ENCODE peak calls at places on chromosomes 7 and 10, in ten cellular contexts. V is A549, K is spleen, C is lower leg skin, X is epithelial cell of proximal tubule, B is right lobe of liver, J is GM23338, L is colonic mucosa, S is PC-9, N is transverse colon. Z is an unnamed sample.

GRCh38 chr7:87966271-87966670 is 32.2 kb downstream of the ADAM22 start:
- DNase-seq in V (no peak), K (no peak), C (no peak), X (no peak), B (no peak), J (no peak), L (no peak), S (no peak), N (no peak), Z (no peak)

GRCh38 chr10:133009218-133009954 is 67.0 kb upstream of the CFAP46 start:
- DNase-seq in V (peak), K (peak), C (peak), X (no peak), B (peak), J (no peak), L (peak), S (peak), N (peak), Z (no peak)

GRCh38 chr10:132353456-132354355 is 21.7 kb downstream of the LRRC27 start:
- DNase-seq in V (no peak), K (peak), C (no peak), X (no peak), B (no peak), J (no peak), L (no peak), S (no peak), N (no peak), Z (no peak)

GRCh38 chr7:135414850-135415439 is 95.0 kb downstream of the CNOT4 start:
- DNase-seq in V (peak), K (no peak), C (no peak), X (peak), B (no peak), J (peak), L (peak), S (peak), N (no peak), Z (peak)

GRCh38 chr7:104271948-104272347 is 56.5 kb upstream of the LHFPL3 start:
- DNase-seq in V (no peak), K (no peak), C (no peak), X (no peak), B (no peak), J (no peak), L (no peak), S (no peak), N (no peak), Z (no peak)

GRCh38 chr10:133030791-133031190 is 56.9 kb upstream of the ADGRA1 start:
- DNase-seq in V (no peak), K (no peak), C (no peak), X (no peak), B (no peak), J (peak), L (no peak), S (peak), N (no peak), Z (no peak)

GRCh38 chr7:130021105-130021834 is 29.9 kb downstream of the ZC3HC1 start:
- DNase-seq in V (no peak), K (no peak), C (no peak), X (no peak), B (no peak), J (no peak), L (no peak), S (no peak), N (no peak), Z (no peak)

GRCh38 chr7:83150310-83150709 is 12.4 kb downstream of the PCLO start:
- DNase-seq in V (peak), K (no peak), C (no peak), X (no peak), B (no peak), J (no peak), L (no peak), S (no peak), N (no peak), Z (no peak)

GRCh38 chr10:103598654-103599115 is 105.2 kb downstream of the NEURL1 start:
- DNase-seq in V (peak), K (no peak), C (no peak), X (no peak), B (no peak), J (peak), L (peak), S (peak), N (peak), Z (no peak)

GRCh38 chr10:78774999-78775711 is 293.6 kb upstream of the ZMIZ1 start:
- DNase-seq in V (no peak), K (no peak), C (peak), X (no peak), B (peak), J (no peak), L (no peak), S (peak), N (no peak), Z (no peak)

GRCh38 chr7:45347804-45348203 is 190.2 kb downstream of the RAMP3 start:
- DNase-seq in V (peak), K (no peak), C (no peak), X (no peak), B (no peak), J (no peak), L (no peak), S (peak), N (no peak), Z (no peak)

GRCh38 chr7:597348-598178 is 77.9 kb upstream of the PDGFA start:
- DNase-seq in V (no peak), K (peak), C (no peak), X (no peak), B (no peak), J (no peak), L (no peak), S (no peak), N (no peak), Z (no peak)

GRCh38 chr10:79047875-79048638 is 20.7 kb upstream of the ZMIZ1 start:
- DNase-seq in V (no peak), K (peak), C (peak), X (no peak), B (peak), J (no peak), L (peak), S (no peak), N (no peak), Z (no peak)

GRCh38 chr10:116978906-116979305 is 26.1 kb downstream of the SHTN1 start:
- DNase-seq in V (no peak), K (no peak), C (no peak), X (no peak), B (no peak), J (no peak), L (no peak), S (no peak), N (no peak), Z (no peak)
- TF ChIP-seq CTCF in V (no peak), K (no peak), C (no peak), X (no peak), B (no peak), J (no peak), L (no peak), S (no peak), N (no peak), Z (no peak)

GRCh38 chr10:70352401-70353097 is 29.9 kb downstream of the LRRC20 start:
- DNase-seq in V (no peak), K (peak), C (no peak), X (no peak), B (no peak), J (no peak), L (no peak), S (no peak), N (no peak), Z (no peak)

GRCh38 chr10:70354566-70355233 is 27.7 kb downstream of the LRRC20 start:
- DNase-seq in V (no peak), K (peak), C (no peak), X (no peak), B (no peak), J (no peak), L (no peak), S (no peak), N (no peak), Z (no peak)

GRCh38 chr10:70354100-70354499 is 28.3 kb downstream of the LRRC20 start:
- DNase-seq in V (no peak), K (peak), C (no peak), X (no peak), B (no peak), J (no peak), L (no peak), S (no peak), N (no peak), Z (no peak)

GRCh38 chr10:70357447-70358035 is 24.9 kb downstream of the LRRC20 start:
- DNase-seq in V (no peak), K (peak), C (no peak), X (no peak), B (no peak), J (no peak), L (no peak), S (no peak), N (no peak), Z (no peak)

DNA sequence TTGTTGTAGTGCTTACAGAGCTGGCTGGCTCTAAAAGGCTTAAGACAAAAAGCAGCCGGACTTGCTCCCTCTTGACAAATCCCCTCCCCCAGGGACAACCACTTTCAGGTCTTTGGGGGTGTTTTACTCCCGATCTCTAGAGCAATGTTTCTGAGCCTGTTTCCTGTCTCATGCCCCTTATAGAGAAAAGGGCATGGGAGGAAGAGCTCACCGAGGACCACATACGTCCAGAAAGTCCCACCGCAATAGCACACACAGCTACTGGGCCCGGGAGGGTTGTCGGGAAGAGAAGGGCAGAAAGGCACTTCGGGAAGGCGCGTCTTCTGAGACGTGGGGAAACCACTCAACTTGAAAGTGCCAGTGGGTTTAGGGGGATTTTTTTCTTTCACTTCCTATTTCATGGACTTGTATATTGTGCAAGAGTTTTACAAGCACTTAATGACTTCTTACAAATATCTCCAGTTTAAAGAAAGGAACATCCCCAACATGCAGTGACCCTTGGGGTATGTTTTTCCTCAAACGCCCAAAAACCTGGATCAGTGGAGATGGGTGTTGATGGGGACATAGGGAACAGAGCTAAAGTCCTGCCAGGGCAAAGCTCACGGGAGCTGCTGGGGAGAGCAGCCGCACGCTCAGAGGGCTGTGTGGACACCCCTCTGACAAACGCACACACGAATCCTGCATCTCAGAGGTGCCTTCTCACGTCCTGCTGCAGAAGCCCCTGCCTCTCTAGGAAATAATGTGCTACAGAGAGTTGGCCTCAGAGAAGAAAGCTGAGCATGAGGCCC is 27.0 kb downstream of the LRRC20 start:
- DNase-seq in V (no peak), K (peak), C (no peak), X (no peak), B (no peak), J (no peak), L (no peak), S (no peak), N (peak), Z (no peak)
- H3K4me3 ChIP-seq in V (no peak), K (peak), C (no peak), X (no peak), B (no peak), J (no peak), L (no peak), S (no peak), N (no peak), Z (no peak)

GRCh38 chr10:69883256-69883655 is 81.5 kb downstream of the COL13A1 start:
- DNase-seq in V (peak), K (no peak), C (no peak), X (no peak), B (peak), J (peak), L (peak), S (peak), N (peak), Z (no peak)
- TF ChIP-seq CTCF in V (no peak), K (no peak), C (no peak), X (peak), B (peak), J (peak), L (peak), S (peak), N (peak), Z (peak)

GRCh38 chr10:46031648-46032532 is 1.5 kb upstream of the NCOA4 start:
- DNase-seq in V (no peak), K (no peak), C (no peak), X (no peak), B (peak), J (no peak), L (no peak), S (no peak), N (no peak), Z (no peak)
- H3K4me3 ChIP-seq in V (no peak), K (no peak), C (no peak), X (no peak), B (no peak), J (no peak), L (no peak), S (no peak), N (no peak), Z (no peak)

DNA sequence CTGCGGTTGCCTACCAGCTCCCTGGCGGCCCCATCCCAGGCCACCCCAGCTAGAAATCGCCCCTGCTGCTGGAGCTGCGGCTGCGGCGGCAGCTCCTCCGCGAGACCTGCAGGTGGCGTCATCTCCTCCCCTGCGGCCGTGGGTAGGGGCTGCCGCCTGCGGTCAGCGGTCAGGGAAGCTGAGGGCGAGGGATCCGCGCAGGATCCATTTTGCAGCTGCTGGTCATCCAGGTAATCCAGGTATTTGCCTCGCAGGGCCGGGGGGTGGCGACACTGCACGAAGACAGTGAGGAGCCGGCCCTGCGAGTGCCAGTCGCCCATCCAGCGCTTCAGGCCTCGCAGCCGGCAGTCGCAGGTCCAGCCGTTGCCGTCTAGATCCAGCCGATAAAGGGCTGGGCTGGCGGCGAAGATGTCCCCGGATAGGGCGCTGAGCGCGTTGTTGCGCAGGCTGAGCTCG is 1.5 kb downstream of the TRIL start:
- DNase-seq in V (peak), K (peak), C (peak), X (no peak), B (peak), J (peak), L (peak), S (no peak), N (peak), Z (no peak)
- TF ChIP-seq CTCF in V (peak), K (peak), C (no peak), X (peak), B (peak), J (peak), L (peak), S (no peak), N (peak), Z (peak)

GRCh38 chr7:14837216-14837615 is 65.3 kb downstream of the DGKB start:
- DNase-seq in V (no peak), K (no peak), C (no peak), X (no peak), B (no peak), J (no peak), L (no peak), S (no peak), N (no peak), Z (no peak)
- H3K4me3 ChIP-seq in V (no peak), K (no peak), C (no peak), X (no peak), B (no peak), J (no peak), L (no peak), S (no peak), N (no peak), Z (no peak)

GRCh38 chr7:79386688-79387422 is 66.6 kb downstream of the MAGI2 start:
- DNase-seq in V (peak), K (no peak), C (no peak), X (no peak), B (no peak), J (peak), L (no peak), S (no peak), N (no peak), Z (no peak)
- TF ChIP-seq CTCF in V (no peak), K (no peak), C (no peak), X (no peak), B (no peak), J (no peak), L (no peak), S (no peak), N (no peak), Z (no peak)

DNA sequence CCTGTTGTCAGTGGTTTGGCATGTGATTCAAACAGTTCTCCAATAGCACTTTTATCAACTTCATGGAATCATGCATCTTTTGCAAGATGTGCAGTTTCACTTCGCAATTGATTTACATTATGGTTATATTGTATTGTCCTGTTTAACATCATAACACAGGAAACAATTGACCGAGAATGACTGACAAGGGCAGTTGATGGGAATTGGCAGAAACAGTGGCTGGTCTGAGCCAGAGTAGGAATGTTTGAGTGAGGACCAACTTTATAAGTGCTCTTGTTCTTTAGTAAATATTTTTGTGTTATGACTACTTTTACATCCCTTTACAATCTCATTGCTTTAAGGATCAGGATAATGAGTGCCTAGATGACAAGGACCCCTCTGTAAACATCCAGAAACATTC is 2.2 kb downstream of the KLHL7 start:
- DNase-seq in V (no peak), K (no peak), C (no peak), X (no peak), B (no peak), J (no peak), L (no peak), S (no peak), N (no peak), Z (no peak)
- H3K4me3 ChIP-seq in V (no peak), K (no peak), C (no peak), X (peak), B (no peak), J (peak), L (no peak), S (peak), N (no peak), Z (peak)

DNA sequence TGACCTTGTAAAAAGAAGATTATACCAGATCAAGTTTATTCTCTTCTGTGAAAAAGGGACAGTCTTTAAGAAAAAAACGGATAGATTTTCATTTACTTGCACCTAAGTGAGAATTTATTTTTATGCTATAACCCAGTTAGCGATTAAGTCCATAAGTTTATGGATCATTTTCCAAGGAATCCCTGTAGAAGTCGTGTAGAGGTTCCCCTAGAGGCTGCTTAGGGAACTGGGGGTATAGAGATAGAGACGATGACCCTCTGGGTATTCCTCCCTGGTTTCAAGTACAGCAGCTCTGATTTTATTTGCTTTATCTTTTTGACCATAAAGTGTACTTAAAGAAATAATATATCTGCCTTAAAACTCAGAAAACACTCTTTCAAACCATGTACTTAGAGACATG is 648.4 kb upstream of the LRRTM3 start:
- DNase-seq in V (no peak), K (no peak), C (no peak), X (no peak), B (no peak), J (peak), L (no peak), S (no peak), N (no peak), Z (no peak)
- TF ChIP-seq CTCF in V (no peak), K (no peak), C (no peak), X (peak), B (no peak), J (peak), L (no peak), S (peak), N (no peak), Z (peak)

Z was measured in retinal pigment epithelial cell.